ENCODE peak calls at places on chromosome 2, in seven cellular contexts. V, Y, T, S, I, H and M are unnamed samples.

GRCh38 chr2:101258804-101259203 is 6.1 kb downstream of the CNOT11 start:
- DNase-seq in V (no peak), T (no peak), I (no peak), Y (no peak), H (no peak), S (no peak), M (no peak)

GRCh38 chr2:106113362-106113971 is 80.6 kb downstream of the UXS1 start:
- DNase-seq in H (no peak), T (no peak), S (no peak), I (no peak), Y (no peak), V (no peak), M (no peak)

GRCh38 chr2:32068-32467 is 14.2 kb downstream of the FAM110C start:
- DNase-seq in H (no peak), T (no peak), I (no peak), V (no peak), Y (no peak), S (no peak), M (no peak)

GRCh38 chr2:146661494-146662096 is 1183.2 kb upstream of the ACVR2A start:
- DNase-seq in I (no peak), H (no peak), S (no peak), V (no peak), Y (no peak), T (peak), M (no peak)

GRCh38 chr2:84458436-84459027 is 548 bp downstream of the SUCLG1 start:
- DNase-seq in H (no peak), V (no peak), Y (peak), T (no peak), S (peak), I (no peak), M (peak)

GRCh38 chr2:237156131-237156856 is 70.6 kb downstream of the COPS8 start:
- DNase-seq in T (peak), Y (no peak), I (no peak), H (peak), V (no peak), S (peak), M (no peak)

GRCh38 chr2:38648107-38648761 is 17.7 kb upstream of the GALM start:
- DNase-seq in Y (no peak), H (no peak), I (no peak), T (peak), S (no peak), V (no peak), M (no peak)

GRCh38 chr2:155727097-155727906 is 605.2 kb downstream of the NR4A2 start:
- DNase-seq in H (no peak), T (no peak), I (no peak), V (no peak), Y (no peak), S (no peak), M (no peak)

GRCh38 chr2:221245045-221245444 is 327.1 kb downstream of the EPHA4 start:
- DNase-seq in V (no peak), H (no peak), I (no peak), T (no peak), S (no peak), Y (no peak), M (no peak)

GRCh38 chr2:42047488-42048317 is at the start of gene PKDCC:
- DNase-seq in V (peak), S (peak), Y (peak), T (peak), H (no peak), I (peak), M (peak)

GRCh38 chr2:24515841-24516240 is 24.8 kb downstream of the NCOA1 start:
- DNase-seq in S (no peak), Y (no peak), T (no peak), H (no peak), V (no peak), I (no peak), M (no peak)

GRCh38 chr2:239201884-239202283 is 198.9 kb downstream of the HDAC4 start:
- DNase-seq in I (no peak), V (no peak), Y (no peak), H (no peak), T (no peak), S (peak), M (no peak)

GRCh38 chr2:239245107-239245506 is 155.7 kb downstream of the HDAC4 start:
- DNase-seq in I (no peak), Y (no peak), H (no peak), S (no peak), T (no peak), V (no peak), M (no peak)

GRCh38 chr2:109270758-109271305 is 141.8 kb downstream of the SH3RF3 start:
- DNase-seq in V (no peak), I (no peak), S (no peak), H (no peak), Y (no peak), T (no peak), M (no peak)

GRCh38 chr2:46499392-46499785 is 20.0 kb downstream of the TMEM247 start:
- DNase-seq in S (no peak), I (no peak), H (no peak), Y (no peak), V (no peak), T (no peak), M (no peak)

GRCh38 chr2:206158563-206159345 is 490 bp downstream of the NDUFS1 start:
- DNase-seq in T (peak), I (no peak), V (peak), H (no peak), Y (no peak), S (no peak), M (peak)

GRCh38 chr2:7424481-7424880 is 507.3 kb downstream of the RNF144A start:
- DNase-seq in V (no peak), S (no peak), H (no peak), T (no peak), I (no peak), Y (no peak), M (no peak)

GRCh38 chr2:7417845-7418244 is 500.6 kb downstream of the RNF144A start:
- DNase-seq in Y (no peak), V (no peak), S (no peak), T (no peak), H (no peak), I (no peak), M (no peak)

GRCh38 chr2:7418343-7418742 is 501.1 kb downstream of the RNF144A start:
- DNase-seq in I (no peak), Y (no peak), T (no peak), S (no peak), H (no peak), V (no peak), M (no peak)

GRCh38 chr2:7419814-7420213 is 502.6 kb downstream of the RNF144A start:
- DNase-seq in Y (no peak), I (no peak), T (no peak), H (no peak), S (no peak), V (no peak), M (no peak)
- TF ChIP-seq CTCF in Y (no peak), I (no peak), T (no peak), H (no peak), S (no peak), V (no peak), M (no peak)

GRCh38 chr2:15595342-15595905 is 3.8 kb downstream of the DDX1 start:
- DNase-seq in V (no peak), T (no peak), S (no peak), H (no peak), Y (no peak), I (no peak), M (no peak)

GRCh38 chr2:15596350-15596749 is 4.7 kb downstream of the DDX1 start:
- DNase-seq in T (no peak), V (no peak), I (no peak), S (no peak), H (no peak), Y (no peak), M (no peak)

GRCh38 chr2:15595936-15596335 is 4.3 kb downstream of the DDX1 start:
- DNase-seq in S (no peak), T (no peak), Y (no peak), V (no peak), H (no peak), I (no peak), M (no peak)

GRCh38 chr2:15594291-15595256 is 2.9 kb downstream of the DDX1 start:
- DNase-seq in I (no peak), Y (no peak), T (no peak), H (no peak), S (no peak), V (no peak), M (no peak)

DNA sequence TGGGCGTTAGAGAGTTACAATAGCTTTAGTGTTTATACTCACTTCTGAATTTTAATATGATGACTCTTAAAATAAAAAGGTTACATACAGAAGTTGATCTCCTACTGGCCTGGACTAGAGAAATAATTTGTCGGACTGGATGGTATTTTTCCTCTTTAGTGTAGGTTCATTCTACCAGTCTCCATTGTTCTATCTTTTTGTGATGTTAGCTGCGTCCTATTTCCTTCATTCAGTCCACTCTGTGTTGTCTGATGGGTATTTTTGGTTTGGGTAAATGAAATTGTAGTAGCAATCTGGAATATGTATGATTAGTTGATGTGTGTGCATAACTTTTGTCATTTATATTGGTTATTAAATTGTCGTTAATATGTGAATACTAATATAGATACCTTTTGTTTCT is 5.3 kb downstream of the DDX1 start:
- DNase-seq in V (no peak), I (no peak), S (no peak), Y (no peak), T (no peak), H (no peak), M (no peak)
- TF ChIP-seq CTCF in V (no peak), I (no peak), S (no peak), Y (no peak), T (no peak), H (no peak), M (no peak)

DNA sequence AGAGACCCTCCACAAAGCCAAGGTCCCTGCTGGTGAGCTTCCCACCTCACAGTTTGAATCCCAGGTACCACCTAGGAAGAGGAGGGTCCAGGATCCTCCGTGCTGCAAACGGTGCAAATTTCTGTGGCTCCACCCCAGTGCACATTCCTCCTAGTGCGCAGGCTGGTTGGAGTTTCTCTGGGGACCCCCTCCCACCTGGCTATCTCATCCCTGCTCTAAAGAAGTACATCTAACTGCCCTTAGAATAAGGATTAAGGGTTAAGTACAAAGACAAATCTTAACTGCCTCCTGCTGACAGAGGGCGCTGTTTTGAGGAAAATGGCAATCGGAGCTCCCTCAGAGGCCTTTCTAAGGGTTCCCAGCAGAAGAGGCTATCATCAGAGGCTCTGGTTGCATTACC is 109.6 kb upstream of the FSIP2 start:
- DNase-seq in I (no peak), T (no peak), H (no peak), Y (peak), S (no peak), V (no peak), M (no peak)
- TF ChIP-seq CTCF in I (no peak), T (no peak), H (peak), Y (peak), S (no peak), V (peak), M (peak)

GRCh38 chr2:54274781-54275242 is 18.8 kb upstream of the TSPYL6 start:
- DNase-seq in S (no peak), H (peak), V (no peak), T (peak), I (no peak), Y (no peak), M (no peak)

GRCh38 chr2:54275541-54275940 is 19.5 kb upstream of the TSPYL6 start:
- DNase-seq in V (no peak), H (no peak), I (no peak), Y (no peak), S (no peak), T (no peak), M (no peak)

GRCh38 chr2:54284801-54285200 is 28.8 kb upstream of the TSPYL6 start:
- DNase-seq in S (no peak), H (no peak), V (no peak), Y (no peak), I (no peak), T (no peak), M (no peak)

DNA sequence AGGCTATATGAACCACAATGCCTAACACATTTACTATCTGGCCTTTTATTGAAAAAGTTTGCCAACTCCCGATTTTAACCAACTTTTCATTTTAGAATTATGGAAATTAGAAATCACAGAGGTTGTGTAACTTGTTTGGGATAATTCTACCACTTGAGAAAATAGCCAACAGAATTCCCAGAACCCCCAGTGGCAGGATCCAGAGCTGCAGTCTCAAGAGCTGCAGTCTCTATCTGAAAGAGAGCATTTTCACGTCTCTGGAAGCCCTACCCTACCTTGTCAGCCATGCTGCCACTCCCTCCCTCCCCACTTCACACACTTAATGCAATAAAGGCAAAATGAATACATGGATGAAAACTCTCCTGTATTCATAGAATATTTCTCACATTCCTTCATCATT is 23.4 kb upstream of the TSPYL6 start:
- DNase-seq in V (no peak), T (no peak), S (no peak), Y (no peak), H (no peak), I (no peak), M (no peak)
- TF ChIP-seq CTCF in V (peak), T (peak), S (no peak), Y (peak), H (peak), I (no peak), M (no peak)

GRCh38 chr2:191299866-191300265 is 54.7 kb downstream of the MYO1B start:
- DNase-seq in H (no peak), Y (no peak), T (no peak), S (no peak), V (no peak), I (no peak), M (no peak)

GRCh38 chr2:191301971-191302370 is 56.8 kb downstream of the MYO1B start:
- DNase-seq in H (no peak), Y (no peak), I (no peak), S (no peak), V (no peak), T (no peak), M (no peak)

GRCh38 chr2:191304939-191305875 is 60.0 kb downstream of the MYO1B start:
- DNase-seq in V (no peak), I (no peak), Y (no peak), T (peak), H (no peak), S (peak), M (no peak)

GRCh38 chr2:191303349-191304005 is 58.3 kb downstream of the MYO1B start:
- DNase-seq in V (no peak), S (no peak), T (no peak), Y (no peak), H (no peak), I (no peak), M (no peak)

DNA sequence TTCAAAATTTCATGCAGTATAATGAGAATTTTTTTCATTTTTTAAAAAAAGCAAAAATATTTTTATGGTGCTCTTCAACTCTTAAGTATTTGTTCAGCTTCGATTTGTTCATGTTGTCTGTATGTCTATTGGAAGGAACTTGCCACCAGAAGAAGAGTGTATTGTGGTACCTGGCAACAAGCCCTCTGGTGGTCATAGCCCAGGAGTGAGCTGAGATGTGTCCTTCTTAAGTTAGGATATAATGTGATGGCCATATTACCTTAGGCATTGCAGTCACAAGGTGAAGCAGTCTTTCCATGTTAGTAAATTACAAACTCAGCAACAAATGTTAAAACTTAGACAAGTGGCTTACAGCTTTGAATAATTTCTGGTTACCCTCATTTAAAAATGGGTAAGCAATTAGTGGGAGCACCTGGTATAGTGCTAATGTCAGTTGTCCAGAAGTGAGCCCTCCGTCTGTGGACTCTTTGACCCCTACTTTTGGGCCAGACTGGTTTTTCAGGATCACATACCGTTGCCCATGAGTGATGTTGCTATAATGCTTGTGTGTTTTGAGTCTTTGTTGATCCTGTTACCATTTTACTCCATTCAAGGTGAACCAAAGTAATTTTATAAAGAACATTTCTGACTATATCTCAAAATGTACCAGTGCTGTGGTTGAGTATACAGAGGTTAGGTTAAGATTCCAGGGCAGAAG is 57.4 kb downstream of the MYO1B start:
- DNase-seq in T (peak), V (no peak), S (no peak), Y (peak), I (peak), H (no peak), M (peak)
- TF ChIP-seq CTCF in T (peak), V (peak), S (no peak), Y (peak), I (peak), H (peak), M (peak)

DNA sequence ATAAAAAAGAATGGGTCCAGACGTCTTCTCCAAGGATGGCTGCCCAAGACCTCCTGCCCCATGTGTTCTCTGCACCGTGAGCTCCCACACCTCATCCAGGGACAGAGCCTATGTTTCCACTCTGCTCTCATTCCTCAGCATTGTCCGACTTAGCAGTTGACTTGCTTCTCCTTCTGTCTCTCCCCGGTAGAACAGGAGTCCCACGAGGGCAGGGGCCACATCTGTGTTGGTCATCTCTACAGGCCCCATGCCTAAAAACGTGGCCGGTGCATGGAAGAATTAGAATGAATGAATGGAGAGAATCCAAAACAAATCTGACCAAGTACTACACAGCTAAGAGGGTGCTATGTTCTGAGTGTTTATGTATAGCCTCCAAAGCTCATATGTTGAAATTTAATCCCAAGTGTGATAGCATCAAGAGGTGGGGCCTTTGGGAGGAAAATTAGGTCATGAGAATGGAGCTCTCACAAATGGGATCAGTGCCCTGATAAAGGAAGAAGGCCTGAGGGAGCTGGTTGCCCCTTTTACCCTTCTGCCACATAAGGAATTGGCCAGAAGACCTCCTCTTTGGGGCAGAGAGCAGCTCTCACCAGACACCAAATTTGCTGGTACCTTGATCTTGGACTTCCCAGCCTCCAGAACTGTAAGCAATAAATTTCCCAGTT is 55.9 kb downstream of the FAM178B start:
- DNase-seq in S (no peak), Y (no peak), V (no peak), T (no peak), H (no peak), I (no peak), M (no peak)
- TF ChIP-seq CTCF in S (no peak), Y (no peak), V (no peak), T (no peak), H (no peak), I (no peak), M (no peak)

GRCh38 chr2:210895132-210895531 is 338.7 kb downstream of the CPS1 start:
- DNase-seq in T (no peak), I (no peak), S (no peak), Y (peak), V (no peak), H (no peak), M (no peak)
- TF ChIP-seq CTCF in T (no peak), I (no peak), S (no peak), Y (peak), V (no peak), H (no peak), M (no peak)

GRCh38 chr2:162074937-162075688 is 1.1 kb upstream of the DPP4 start:
- DNase-seq in I (no peak), Y (no peak), V (no peak), S (no peak), H (no peak), T (no peak), M (no peak)

GRCh38 chr2:162075689-162076132 is 1.7 kb upstream of the DPP4 start:
- DNase-seq in H (no peak), I (no peak), V (no peak), S (no peak), T (peak), Y (no peak), M (no peak)

GRCh38 chr2:162074579-162074922 is 536 bp upstream of the DPP4 start:
- DNase-seq in T (no peak), V (no peak), Y (no peak), I (no peak), H (no peak), S (no peak), M (no peak)

GRCh38 chr2:162072976-162073775 is 839 bp downstream of the DPP4 start:
- DNase-seq in V (no peak), Y (no peak), I (peak), H (no peak), S (peak), T (no peak), M (no peak)

GRCh38 chr2:162073776-162074578 is at the start of gene DPP4:
- DNase-seq in Y (no peak), S (peak), V (peak), T (no peak), H (no peak), I (peak), M (peak)
- TF ChIP-seq CTCF in Y (no peak), S (no peak), V (peak), T (no peak), H (no peak), I (no peak), M (no peak)

DNA sequence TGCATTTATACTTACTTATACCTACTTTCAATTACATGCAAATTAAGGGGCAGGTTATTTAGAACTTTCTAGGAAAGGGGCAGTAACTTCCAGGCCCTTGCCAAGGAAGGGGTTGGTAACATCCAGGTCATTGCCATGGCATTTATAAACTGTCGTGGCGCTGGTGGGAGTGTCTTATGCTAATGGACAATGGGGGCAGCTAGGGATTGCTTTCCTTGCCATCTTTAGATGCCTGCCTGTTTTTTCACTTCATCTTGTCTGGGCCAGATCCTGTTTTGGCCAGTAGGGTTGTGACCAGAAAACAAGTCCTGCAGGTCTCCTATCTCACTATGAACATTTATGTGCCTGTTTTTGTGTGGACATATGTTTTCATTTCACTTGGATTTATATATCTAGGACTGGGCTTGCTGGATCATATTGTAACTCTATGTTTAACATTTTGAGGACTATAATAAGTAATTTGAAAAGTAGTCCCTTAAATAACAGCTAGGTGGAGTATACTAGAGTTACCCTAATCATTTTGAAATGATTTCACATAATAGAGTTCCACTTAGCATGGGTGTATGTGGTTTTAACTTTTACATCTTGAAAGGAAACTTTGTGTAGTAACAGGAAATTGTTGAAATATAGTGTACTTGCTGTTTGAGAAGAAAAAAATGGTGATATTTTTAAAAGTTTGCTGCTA is 56.1 kb downstream of the LCLAT1 start:
- DNase-seq in V (no peak), T (peak), Y (no peak), S (no peak), H (no peak), I (no peak), M (peak)
- TF ChIP-seq CTCF in V (peak), T (peak), Y (peak), S (no peak), H (no peak), I (no peak), M (peak)